ENCODE peak calls at places on chromosome 22, in nine cellular contexts. A, W, Z, C, H, R, K, G and J are unnamed samples.

GRCh38 chr22:17788528-17789378 is 14.5 kb upstream of the BID start:
- DNase-seq in W (no peak), H (no peak), C (no peak), G (no peak), R (no peak), K (no peak), Z (no peak), A (no peak), J (no peak)

GRCh38 chr22:20299736-20300136 is 20.1 kb downstream of the DGCR6L start:
- DNase-seq in H (peak), G (no peak), C (no peak), K (peak), W (no peak), A (no peak), R (no peak), Z (no peak), J (no peak)

GRCh38 chr22:17283423-17283822 is 64.2 kb upstream of the ADA2 start:
- DNase-seq in C (no peak), G (no peak), Z (no peak), A (no peak), W (no peak), R (no peak), K (no peak), H (no peak), J (no peak)

GRCh38 chr22:20216863-20217499 is 51.1 kb downstream of the RTN4R start:
- DNase-seq in R (no peak), Z (no peak), W (no peak), C (no peak), G (no peak), K (peak), H (no peak), A (no peak), J (no peak)

GRCh38 chr22:43182726-43183125 is 4.2 kb downstream of the TTLL12 start:
- DNase-seq in C (no peak), W (no peak), G (no peak), R (no peak), Z (no peak), K (no peak), H (no peak), A (no peak), J (no peak)

GRCh38 chr22:26548303-26548702 is 36.0 kb upstream of the TFIP11 start:
- DNase-seq in Z (no peak), C (no peak), R (no peak), K (no peak), G (no peak), W (no peak), H (no peak), A (no peak), J (no peak)

GRCh38 chr22:44102856-44103255 is 77.9 kb upstream of the PARVG start:
- DNase-seq in W (no peak), C (no peak), G (no peak), H (peak), Z (no peak), A (no peak), R (no peak), K (no peak), J (no peak)

GRCh38 chr22:47337161-47337621 is 574.7 kb downstream of the TBC1D22A start:
- DNase-seq in R (peak), Z (peak), W (no peak), K (no peak), H (no peak), G (peak), C (peak), A (peak), J (peak)

GRCh38 chr22:23696326-23696851 is 5.6 kb downstream of the RGL4 start:
- DNase-seq in G (no peak), Z (peak), H (peak), C (no peak), W (no peak), A (no peak), K (peak), R (no peak), J (no peak)

GRCh38 chr22:19523240-19524169 is 705 bp downstream of the CLDN5 start:
- DNase-seq in A (no peak), H (no peak), K (no peak), C (no peak), Z (peak), G (no peak), W (no peak), R (no peak), J (no peak)

GRCh38 chr22:17035246-17035645 is 27.2 kb upstream of the GAB4 start:
- DNase-seq in W (no peak), Z (no peak), H (no peak), R (no peak), K (peak), C (no peak), A (no peak), G (no peak), J (no peak)

GRCh38 chr22:26889794-26890193 is 232.4 kb downstream of the MIAT start:
- DNase-seq in R (no peak), H (no peak), Z (peak), G (no peak), K (no peak), W (no peak), C (no peak), A (no peak), J (no peak)

GRCh38 chr22:45154383-45154782 is 9.3 kb upstream of the NUP50 start:
- DNase-seq in A (no peak), K (no peak), R (peak), Z (peak), G (no peak), W (no peak), C (no peak), H (no peak), J (no peak)

GRCh38 chr22:23715811-23716355 is 25.1 kb downstream of the RGL4 start:
- DNase-seq in C (no peak), R (no peak), Z (no peak), H (no peak), W (no peak), G (no peak), K (no peak), A (no peak), J (no peak)

GRCh38 chr22:49738006-49738405 is 89.7 kb downstream of the BRD1 start:
- DNase-seq in Z (no peak), A (no peak), H (no peak), C (no peak), G (no peak), R (no peak), W (no peak), K (peak), J (no peak)

GRCh38 chr22:22571429-22571828 is 12.4 kb upstream of the PRAME start:
- DNase-seq in Z (no peak), H (no peak), K (no peak), C (no peak), R (no peak), W (no peak), G (no peak), A (no peak), J (no peak)

GRCh38 chr22:35523167-35523928 is 17.3 kb upstream of the RASD2 start:
- DNase-seq in C (no peak), W (no peak), K (no peak), A (no peak), Z (no peak), R (no peak), G (no peak), H (no peak), J (no peak)

GRCh38 chr22:50532824-50533344 is 3.1 kb upstream of the TYMP start:
- DNase-seq in Z (no peak), A (no peak), R (no peak), K (no peak), W (no peak), G (no peak), H (no peak), C (no peak), J (no peak)

GRCh38 chr22:23751441-23751996 is 607 bp upstream of the ZNF70 start:
- DNase-seq in G (no peak), H (no peak), W (no peak), C (no peak), A (no peak), R (peak), Z (peak), K (no peak), J (no peak)

GRCh38 chr22:19659805-19660345 is 54.4 kb upstream of the SEPTIN5 start:
- DNase-seq in Z (no peak), A (no peak), G (no peak), C (no peak), R (no peak), H (no peak), W (no peak), K (no peak), J (no peak)

GRCh38 chr22:44840611-44841322 is 88.4 kb downstream of the ARHGAP8 start:
- DNase-seq in K (no peak), C (no peak), G (no peak), Z (no peak), W (no peak), A (no peak), H (no peak), R (no peak), J (no peak)

GRCh38 chr22:31286360-31287255 is 5.7 kb downstream of the PIK3IP1 start:
- DNase-seq in W (no peak), G (no peak), A (no peak), R (no peak), Z (no peak), C (no peak), K (no peak), H (no peak), J (no peak)

GRCh38 chr22:31629741-31630184 is 32.3 kb downstream of the PISD start:
- DNase-seq in W (no peak), R (no peak), A (no peak), H (no peak), C (no peak), G (no peak), K (no peak), Z (no peak), J (no peak)

GRCh38 chr22:22343603-22344276 is 99.2 kb downstream of the VPREB1 start:
- DNase-seq in C (no peak), R (no peak), A (no peak), G (no peak), H (no peak), Z (no peak), K (no peak), W (no peak), J (no peak)

GRCh38 chr22:42625416-42625815 is 10.7 kb upstream of the POLDIP3 start:
- DNase-seq in K (no peak), C (no peak), H (no peak), G (no peak), A (no peak), Z (no peak), W (no peak), R (no peak), J (no peak)

GRCh38 chr22:20885557-20886323 is 26.9 kb downstream of the SNAP29 start:
- DNase-seq in R (peak), W (peak), G (peak), C (peak), Z (peak), K (peak), H (peak), A (no peak), J (peak)

GRCh38 chr22:20107951-20108756 is 7.8 kb upstream of the RANBP1 start:
- DNase-seq in C (no peak), R (no peak), W (no peak), A (no peak), G (no peak), Z (no peak), H (peak), K (no peak), J (no peak)

GRCh38 chr22:23010430-23010829 is 59.9 kb upstream of the GNAZ start:
- DNase-seq in K (no peak), H (no peak), R (no peak), W (no peak), G (no peak), A (no peak), Z (no peak), C (no peak), J (no peak)

GRCh38 chr22:20429254-20430100 is 8.1 kb downstream of the SCARF2 start:
- DNase-seq in G (no peak), A (no peak), R (no peak), C (no peak), W (no peak), H (peak), Z (no peak), K (peak), J (no peak)

GRCh38 chr22:47354668-47355387 is 592.4 kb downstream of the TBC1D22A start:
- DNase-seq in H (no peak), K (peak), Z (no peak), W (no peak), A (no peak), G (no peak), R (no peak), C (no peak), J (no peak)

GRCh38 chr22:19090586-19091127 is 31.6 kb downstream of the DGCR2 start:
- DNase-seq in G (no peak), A (no peak), R (no peak), Z (no peak), H (no peak), W (no peak), C (no peak), K (no peak), J (no peak)

GRCh38 chr22:33879796-33880195 is 40.5 kb downstream of the LARGE1 start:
- DNase-seq in A (no peak), G (no peak), H (no peak), R (no peak), K (no peak), Z (no peak), C (no peak), W (no peak), J (no peak)

GRCh38 chr22:43991316-43992020 is 32.6 kb upstream of the PARVB start:
- DNase-seq in H (no peak), K (no peak), Z (no peak), A (no peak), W (no peak), G (no peak), R (no peak), C (no peak), J (no peak)

GRCh38 chr22:37259540-37260029 is 15.5 kb upstream of the RAC2 start:
- DNase-seq in H (peak), K (no peak), Z (peak), C (no peak), W (no peak), A (no peak), G (no peak), R (peak), J (no peak)

GRCh38 chr22:22342697-22343602 is 98.4 kb downstream of the VPREB1 start:
- DNase-seq in K (peak), Z (no peak), C (peak), G (no peak), R (peak), H (peak), W (no peak), A (peak), J (no peak)

GRCh38 chr22:50621948-50622722 is 5.8 kb downstream of the ARSA start:
- DNase-seq in R (no peak), Z (no peak), K (peak), G (no peak), A (no peak), W (no peak), H (no peak), C (no peak), J (no peak)

GRCh38 chr22:22059476-22060002 is 77.0 kb upstream of the TOP3B start:
- DNase-seq in C (no peak), A (no peak), G (no peak), K (no peak), R (no peak), Z (no peak), W (no peak), H (no peak), J (no peak)

GRCh38 chr22:50148991-50149721 is 21.4 kb upstream of the PANX2 start:
- DNase-seq in Z (peak), R (peak), A (peak), G (no peak), C (no peak), K (peak), H (peak), W (no peak), J (no peak)

GRCh38 chr22:48515571-48516200 is 1312.0 kb downstream of the BRD1 start:
- DNase-seq in H (no peak), Z (no peak), C (no peak), R (no peak), K (no peak), G (no peak), A (no peak), W (no peak), J (no peak)

GRCh38 chr22:48516571-48516970 is 1311.1 kb downstream of the BRD1 start:
- DNase-seq in H (no peak), G (no peak), W (no peak), R (no peak), K (no peak), A (no peak), Z (no peak), C (no peak), J (no peak)

GRCh38 chr22:48520207-48520606 is 1307.5 kb downstream of the BRD1 start:
- DNase-seq in W (no peak), A (no peak), Z (no peak), G (no peak), R (no peak), H (no peak), C (no peak), K (no peak), J (no peak)

GRCh38 chr22:48513929-48514328 is 1313.7 kb downstream of the BRD1 start:
- DNase-seq in K (no peak), R (no peak), W (no peak), C (no peak), H (no peak), A (no peak), Z (no peak), G (no peak), J (no peak)

GRCh38 chr22:48517039-48518030 is 1310.3 kb downstream of the BRD1 start:
- DNase-seq in W (peak), H (no peak), G (no peak), R (peak), Z (no peak), A (no peak), K (no peak), C (no peak), J (no peak)
- TF ChIP-seq CTCF in W (no peak), H (no peak), G (no peak), R (no peak), Z (peak), A (no peak), K (no peak), C (no peak), J (peak)

DNA sequence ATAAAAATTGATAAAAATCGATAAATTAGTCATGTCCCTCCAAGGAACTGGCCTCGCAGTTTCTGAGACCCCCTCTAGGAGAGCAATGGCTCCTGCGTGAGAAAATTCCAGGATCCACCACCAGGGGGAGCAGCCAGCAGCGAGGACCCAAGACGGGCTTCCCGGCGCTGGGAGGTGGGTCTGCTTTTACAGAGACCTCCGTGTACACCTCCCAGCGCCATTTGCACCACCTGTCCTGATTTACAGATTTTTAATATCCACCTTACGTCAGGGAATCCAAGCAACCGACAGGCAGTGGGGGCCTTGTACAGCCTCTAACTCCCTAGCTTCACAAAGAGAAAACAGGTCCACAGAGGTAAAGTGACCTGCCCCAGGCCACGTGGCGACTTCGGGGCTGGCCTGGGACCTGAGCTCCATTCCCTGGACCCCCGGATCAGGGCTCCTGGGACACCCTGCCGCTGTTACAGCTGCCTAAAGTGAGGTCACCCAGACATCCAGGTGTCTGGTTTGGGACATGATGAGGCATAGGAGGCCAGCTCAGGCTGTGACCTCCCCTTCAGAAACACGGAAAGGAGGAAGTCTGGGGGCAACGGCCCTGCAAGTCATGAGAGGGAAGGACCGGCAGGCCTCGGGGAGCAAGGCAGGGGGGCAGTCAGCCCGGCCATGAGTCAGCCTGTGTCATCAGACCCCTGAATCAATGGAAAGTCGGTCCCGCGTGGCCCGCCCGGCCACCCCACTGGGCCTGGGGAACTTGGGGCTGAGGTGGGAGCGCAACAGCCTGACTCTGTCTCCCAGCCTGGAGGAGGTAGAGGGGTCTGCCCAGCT is 3.5 kb downstream of the OSM start:
- DNase-seq in W (peak), C (no peak), G (no peak), H (peak), Z (peak), R (peak), K (peak), A (no peak), J (no peak)
- H3K4me3 ChIP-seq in W (no peak), C (no peak), G (no peak), H (peak), Z (peak), R (no peak), K (peak), A (no peak), J (peak)

GRCh38 chr22:38870791-38871359 is 1.1 kb downstream of the CBX6 start:
- DNase-seq in W (no peak), Z (no peak), A (no peak), K (peak), R (no peak), C (no peak), H (no peak), G (no peak), J (no peak)
- TF ChIP-seq CTCF in W (no peak), Z (no peak), A (no peak), K (no peak), R (no peak), C (no peak), H (no peak), G (no peak), J (no peak)

GRCh38 chr22:24984122-24984521 is 31.6 kb downstream of the KIAA1671 start:
- DNase-seq in K (no peak), R (no peak), H (no peak), A (no peak), Z (no peak), W (no peak), G (no peak), C (no peak), J (no peak)

GRCh38 chr22:24983151-24983550 is 30.6 kb downstream of the KIAA1671 start:
- DNase-seq in H (no peak), K (no peak), A (no peak), C (no peak), R (no peak), Z (no peak), W (no peak), G (no peak), J (no peak)

GRCh38 chr22:24986816-24987215 is 34.3 kb downstream of the KIAA1671 start:
- DNase-seq in C (no peak), Z (no peak), A (no peak), G (no peak), H (no peak), K (no peak), W (no peak), R (no peak), J (no peak)

GRCh38 chr22:24989135-24989534 is 36.6 kb downstream of the KIAA1671 start:
- DNase-seq in R (no peak), C (no peak), K (no peak), A (no peak), H (no peak), G (no peak), Z (no peak), W (no peak), J (no peak)

GRCh38 chr22:24985824-24986214 is 33.3 kb downstream of the KIAA1671 start:
- DNase-seq in R (no peak), C (no peak), H (no peak), W (no peak), Z (peak), A (no peak), G (no peak), K (no peak), J (no peak)
- H3K4me3 ChIP-seq in R (no peak), C (no peak), H (no peak), W (no peak), Z (no peak), A (no peak), G (no peak), K (no peak), J (no peak)

GRCh38 chr22:41619979-41620645 is 731 bp downstream of the DESI1 start:
- DNase-seq in R (no peak), G (no peak), H (peak), K (peak), A (no peak), C (no peak), Z (no peak), W (no peak), J (no peak)
- TF ChIP-seq CTCF in R (no peak), G (peak), H (no peak), K (no peak), A (peak), C (no peak), Z (no peak), W (no peak), J (no peak)

DNA sequence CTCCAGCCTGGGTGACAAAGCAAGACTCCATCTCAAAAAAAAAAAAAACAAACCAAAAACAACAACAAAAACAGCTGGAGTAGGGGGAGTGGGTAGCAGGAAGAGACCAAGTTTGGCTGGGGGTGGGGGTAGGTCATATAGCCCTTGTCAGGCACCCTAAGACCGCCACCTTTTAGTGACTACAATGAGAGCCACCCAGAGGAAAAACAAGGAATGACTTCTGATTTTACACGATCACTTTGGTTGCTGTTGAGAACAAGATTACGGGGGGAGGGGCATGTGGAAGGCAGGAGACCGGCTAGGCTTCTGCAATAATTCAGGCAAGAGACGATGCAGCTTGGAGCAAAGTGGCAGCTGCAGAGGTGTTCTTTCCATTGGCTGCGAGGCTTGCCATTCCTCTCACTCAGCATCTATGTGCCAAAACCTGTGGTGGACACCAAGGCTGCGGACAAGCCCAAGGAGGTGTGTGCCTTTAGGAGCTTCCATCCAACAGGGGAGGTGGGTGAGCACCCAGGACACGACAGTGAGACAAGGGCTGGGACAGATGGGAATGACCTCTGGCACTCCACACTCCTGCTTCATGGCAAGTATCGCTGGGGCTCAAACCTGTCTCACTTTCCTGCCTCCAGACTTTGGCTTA is 1.7 kb downstream of the RPS19BP1 start:
- DNase-seq in C (no peak), Z (peak), W (no peak), A (no peak), G (no peak), K (no peak), H (peak), R (no peak), J (no peak)
- H3K4me3 ChIP-seq in C (peak), Z (peak), W (no peak), A (no peak), G (no peak), K (peak), H (peak), R (no peak), J (no peak)

GRCh38 chr22:46250035-46250782 is at the start of gene CDPF1:
- DNase-seq in H (peak), W (peak), R (peak), K (peak), A (peak), C (peak), Z (peak), G (peak), J (peak)
- TF ChIP-seq CTCF in H (no peak), W (peak), R (no peak), K (no peak), A (no peak), C (no peak), Z (no peak), G (no peak), J (peak)